ENCODE peak calls at places on chromosome 12, in seven cellular contexts. X, D, B, E, N, Y and R are unnamed samples.
A peak's percentile ranks its signal among the peaks of the same experiment; 100 is the strongest.

GRCh38 chr12:116802018-116802417 is 63.9 kb downstream of the RNFT2 start:
- DNase-seq in B (no peak), D (no peak), Y (no peak), N (no peak), E (no peak), X (no peak), R (no peak)

GRCh38 chr12:81375969-81376368 is 298.1 kb downstream of the ACSS3 start:
- DNase-seq in N (no peak), B (no peak), X (no peak), D (no peak), E (no peak), Y (no peak), R (no peak)

GRCh38 chr12:1933342-1933992 is 15.0 kb upstream of the CACNA2D4 start:
- DNase-seq in N (no peak), D (no peak), E (no peak), B (no peak), X (no peak), Y (peak; percentile 65), R (no peak)

GRCh38 chr12:68368332-68368731 is 36.2 kb upstream of the MDM1 start:
- DNase-seq in D (no peak), X (no peak), N (no peak), E (no peak), Y (no peak), B (no peak), R (no peak)

GRCh38 chr12:126772171-126772864 is 1494.7 kb upstream of the TMEM132C start:
- DNase-seq in E (no peak), B (no peak), D (no peak), Y (peak; percentile 68), N (no peak), X (no peak), R (no peak)

GRCh38 chr12:6752181-6752930 is 585 bp downstream of the MLF2 start:
- DNase-seq in Y (peak; percentile 29), X (peak; percentile 61), E (no peak), N (no peak), B (peak; percentile 57), D (no peak), R (no peak)

GRCh38 chr12:120689397-120690082 is 2.6 kb downstream of the MLEC start:
- DNase-seq in N (no peak), E (no peak), B (no peak), D (no peak), X (no peak), Y (peak; percentile 20), R (no peak)

GRCh38 chr12:105409286-105409685 is 78.8 kb downstream of the C12orf75 start:
- DNase-seq in D (no peak), Y (no peak), B (no peak), E (no peak), N (no peak), X (no peak), R (no peak)

GRCh38 chr12:131415781-131416180 is 295.1 kb upstream of the SFSWAP start:
- DNase-seq in B (peak; percentile 59), X (peak; percentile 71), E (no peak), Y (no peak), N (no peak), D (no peak), R (no peak)

GRCh38 chr12:25557830-25558436 is 4.8 kb upstream of the LMNTD1 start:
- DNase-seq in B (peak; percentile 44), D (no peak), N (no peak), E (no peak), X (peak; percentile 22), Y (peak; percentile 14), R (no peak)

GRCh38 chr12:19026637-19027508 is 102.7 kb upstream of the PLEKHA5 start:
- DNase-seq in Y (no peak), X (no peak), E (no peak), D (no peak), N (no peak), B (no peak), R (no peak)

GRCh38 chr12:116441292-116441691 is 117.9 kb upstream of the MAP1LC3B2 start:
- DNase-seq in Y (no peak), N (peak; percentile 63), X (no peak), E (no peak), D (no peak), B (peak; percentile 18), R (no peak)

GRCh38 chr12:22121224-22121623 is 75.2 kb downstream of the CMAS start:
- DNase-seq in E (no peak), Y (no peak), B (no peak), D (no peak), X (no peak), N (no peak), R (no peak)

GRCh38 chr12:104576178-104576778 is 119.5 kb downstream of the CHST11 start:
- DNase-seq in D (no peak), X (no peak), Y (no peak), N (no peak), E (no peak), B (no peak), R (no peak)

GRCh38 chr12:20040844-20041243 is 327.5 kb upstream of the PDE3A start:
- DNase-seq in X (no peak), D (no peak), E (no peak), Y (peak; percentile 7), B (no peak), N (no peak), R (peak; percentile 72)

GRCh38 chr12:96036765-96037455 is 1.5 kb upstream of the LTA4H start:
- DNase-seq in Y (peak; percentile 16), N (no peak), B (no peak), X (no peak), D (no peak), E (no peak), R (no peak)

GRCh38 chr12:96035283-96036236 is at the start of gene LTA4H:
- DNase-seq in B (peak; percentile 99), D (peak; percentile 94), N (peak; percentile 99), Y (peak; percentile 93), E (peak; percentile 98), X (peak; percentile 98), R (peak; percentile 99)

GRCh38 chr12:96040305-96041133 is 5.1 kb upstream of the LTA4H start:
- DNase-seq in N (no peak), X (no peak), B (no peak), E (no peak), Y (peak; percentile 35), D (no peak), R (no peak)

GRCh38 chr12:96033549-96034389 is 1.6 kb downstream of the LTA4H start:
- DNase-seq in D (no peak), B (no peak), N (no peak), X (no peak), Y (no peak), E (no peak), R (no peak)

GRCh38 chr12:96034631-96035282 is 630 bp downstream of the LTA4H start:
- DNase-seq in D (no peak), B (peak; percentile 37), N (peak; percentile 52), E (no peak), X (peak; percentile 37), Y (peak; percentile 16), R (no peak)
- H3K36me3 ChIP-seq in D (no peaks in the 10 kb centered on the region), B (no peaks in the 10 kb centered on the region), N (no peaks in the 10 kb centered on the region), E (no peaks in the 10 kb centered on the region), X (no peaks in the 10 kb centered on the region), Y (no peaks in the 10 kb centered on the region), R (no peaks in the 10 kb centered on the region)

GRCh38 chr12:55933158-55933798 is 2.3 kb downstream of the DGKA start:
- DNase-seq in N (no peak), E (peak; percentile 70), B (no peak), D (no peak), Y (no peak), X (no peak), R (peak; percentile 42)

GRCh38 chr12:55932546-55932919 is 1.6 kb downstream of the DGKA start:
- DNase-seq in X (no peak), E (no peak), Y (peak; percentile 41), N (no peak), B (no peak), D (no peak), R (no peak)

GRCh38 chr12:55934343-55934742 is 3.4 kb downstream of the DGKA start:
- DNase-seq in E (no peak), D (no peak), X (no peak), Y (no peak), N (no peak), B (no peak), R (no peak)

GRCh38 chr12:55934773-55935172 is 3.8 kb downstream of the DGKA start:
- DNase-seq in Y (no peak), B (no peak), D (no peak), E (no peak), X (no peak), N (no peak), R (peak; percentile 25)

DNA sequence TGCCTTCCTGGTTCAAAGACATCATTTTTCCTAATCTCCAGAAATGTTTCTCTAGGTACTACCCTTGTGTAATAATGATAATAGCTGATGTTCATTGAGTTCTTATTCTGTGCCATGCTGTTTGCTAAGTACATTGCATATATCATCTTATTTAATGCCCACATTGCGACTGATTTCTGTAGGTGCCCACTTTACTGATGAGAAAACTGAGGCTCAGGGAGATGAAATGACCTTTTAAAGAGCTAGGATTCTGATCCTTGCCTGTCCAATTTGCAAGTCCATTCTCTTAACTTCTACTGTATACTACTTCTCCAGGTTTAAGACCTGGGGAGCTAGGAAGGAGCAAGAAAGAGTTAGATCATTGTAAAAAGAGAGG is 2.8 kb downstream of the DGKA start:
- DNase-seq in X (no peak), N (no peak), Y (no peak), D (no peak), E (no peak), B (no peak), R (no peak)
- H3K27me3 ChIP-seq in X (no peaks in the 10 kb centered on the region), N (no peaks in the 10 kb centered on the region), Y (no peaks in the 10 kb centered on the region), D (peaks cover 14% of the 10 kb centered on the region), E (no peaks in the 10 kb centered on the region), B (no peaks in the 10 kb centered on the region), R (no peaks in the 10 kb centered on the region)

DNA sequence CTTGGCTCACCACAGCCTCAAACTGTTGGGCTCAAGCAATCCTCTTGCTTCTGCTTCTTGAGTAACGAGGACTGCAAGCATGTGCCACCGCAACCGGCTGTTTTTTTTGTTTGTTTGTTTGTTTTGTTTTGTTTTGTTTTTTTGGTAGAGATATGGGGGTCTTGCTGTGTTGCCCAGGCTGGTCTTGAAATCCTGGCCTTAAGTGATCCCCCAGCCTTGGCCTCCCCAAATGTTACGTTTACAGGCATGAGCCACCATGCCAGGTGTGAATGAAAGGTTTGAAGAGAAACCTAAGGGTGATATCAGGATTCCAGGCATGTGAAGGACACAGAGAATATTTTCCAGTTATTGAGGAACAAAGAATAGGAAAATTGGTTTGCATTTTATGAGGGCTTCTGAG is 45.0 kb downstream of the ANO6 start:
- DNase-seq in D (no peak), X (no peak), N (no peak), E (no peak), B (no peak), Y (no peak), R (no peak)
- H3K4me1 ChIP-seq in D (peaks cover 60% of the 10 kb centered on the region), X (peaks cover 7% of the 10 kb centered on the region), N (peaks cover 42% of the 10 kb centered on the region), E (peaks cover 23% of the 10 kb centered on the region), B (peaks cover 25% of the 10 kb centered on the region), Y (peaks cover 15% of the 10 kb centered on the region), R (peaks cover 3% of the 10 kb centered on the region)

DNA sequence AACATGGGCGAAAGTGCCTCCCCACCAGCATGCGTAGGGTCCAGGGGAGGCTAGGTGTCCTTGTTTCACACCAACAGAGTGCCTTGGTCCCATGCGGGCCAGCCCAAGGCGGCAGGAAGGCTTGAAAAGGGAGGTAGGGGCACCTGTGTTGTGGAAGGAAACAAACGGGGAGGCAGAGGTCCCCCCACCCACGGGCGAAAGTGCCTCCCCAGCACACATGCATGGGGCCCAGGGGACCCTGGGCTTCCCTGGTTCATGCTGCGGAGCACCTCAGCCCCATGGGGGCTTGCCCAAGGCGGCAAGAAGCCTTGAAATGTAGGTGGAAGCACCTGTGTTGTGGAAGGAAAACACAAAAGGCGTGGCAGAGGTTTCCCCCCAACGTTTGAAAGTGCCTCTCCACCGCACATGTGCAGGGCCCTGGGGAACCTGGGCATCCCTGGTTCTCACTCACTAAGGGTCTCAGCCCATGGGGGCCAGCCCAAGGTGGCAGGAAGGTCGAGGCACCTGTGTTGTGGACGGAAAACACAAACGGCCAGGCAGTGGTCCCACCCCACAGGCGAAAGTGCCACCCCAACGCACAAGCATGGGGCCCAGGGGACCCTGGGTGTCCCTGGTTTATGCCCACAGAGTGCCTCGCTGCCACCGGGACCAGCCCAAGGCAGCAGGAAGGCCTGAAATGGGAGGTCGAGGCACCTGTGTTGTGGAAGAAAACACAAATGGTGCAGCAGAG is 374.7 kb downstream of the ALG10 start:
- DNase-seq in B (peak; percentile 3), Y (no peak), N (peak; percentile 20), D (peak; percentile 0), X (peak; percentile 3), E (peak; percentile 46), R (peak; percentile 3)
- H3K36me3 ChIP-seq in B (no peaks in the 10 kb centered on the region), Y (no peaks in the 10 kb centered on the region), N (no peaks in the 10 kb centered on the region), D (no peaks in the 10 kb centered on the region), X (no peaks in the 10 kb centered on the region), E (no peaks in the 10 kb centered on the region), R (no peaks in the 10 kb centered on the region)